ENCODE peak calls at places on chromosomes 2 and 18, in five cellular contexts. U, X, V, L and M are unnamed samples.

GRCh38 chr2:218878941-218879761 is 1.5 kb upstream of the WNT10A start:
- DNase-seq in U (peak; percentile 47), X (no peak), V (no peak), L (no peak), M (no peak)

GRCh38 chr2:235939471-235939870 is 228.7 kb downstream of the GBX2 start:
- DNase-seq in X (no peak), U (no peak), V (no peak), L (no peak), M (no peak)

GRCh38 chr2:8462280-8462679 is 219.6 kb upstream of the ID2 start:
- DNase-seq in L (no peak), X (no peak), U (no peak), V (no peak), M (peak; percentile 45)

GRCh38 chr2:240134956-240135520 is 1.1 kb downstream of the COPS9 start:
- DNase-seq in U (peak; percentile 45), V (no peak), L (no peak), X (no peak), M (no peak)

GRCh38 chr18:77114564-77115391 is 17.8 kb downstream of the MBP start:
- DNase-seq in L (peak; percentile 86), X (peak; percentile 90), U (peak; percentile 94), V (peak; percentile 91), M (peak; percentile 88)

GRCh38 chr2:56297671-56298070 is 113.9 kb downstream of the CCDC85A start:
- DNase-seq in U (no peak), X (no peak), V (no peak), L (no peak), M (no peak)

GRCh38 chr2:76953733-76954347 is 568.3 kb downstream of the LRRTM4 start:
- DNase-seq in X (peak; percentile 14), V (peak; percentile 5), L (no peak), U (no peak), M (no peak)

GRCh38 chr2:133791191-133791590 is 222.9 kb upstream of the NCKAP5 start:
- DNase-seq in U (no peak), X (no peak), L (no peak), V (no peak), M (no peak)

GRCh38 chr2:122244830-122245229 is 489.4 kb downstream of the TSN start:
- DNase-seq in X (no peak), V (no peak), U (no peak), L (no peak), M (no peak)

GRCh38 chr2:237695201-237695780 is 67.9 kb downstream of the LRRFIP1 start:
- DNase-seq in U (no peak), V (no peak), X (peak; percentile 74), L (no peak), M (peak; percentile 40)

GRCh38 chr2:240463274-240463865 is 27.9 kb downstream of the GPC1 start:
- DNase-seq in U (peak; percentile 60), V (peak; percentile 6), X (no peak), L (peak; percentile 16), M (peak; percentile 68)

GRCh38 chr2:241777686-241778627 is 1.3 kb downstream of the GAL3ST2 start:
- DNase-seq in U (peak; percentile 57), X (no peak), V (no peak), L (no peak), M (no peak)

GRCh38 chr2:221125691-221126090 is 446.4 kb downstream of the EPHA4 start:
- DNase-seq in L (no peak), U (no peak), X (peak; percentile 68), V (no peak), M (no peak)

GRCh38 chr18:9722691-9723090 is 14.6 kb downstream of the RAB31 start:
- DNase-seq in U (no peak), V (no peak), X (no peak), L (peak; percentile 73), M (no peak)

GRCh38 chr2:160278101-160278888 is 78.2 kb upstream of the ITGB6 start:
- DNase-seq in X (no peak), V (no peak), U (no peak), L (no peak), M (no peak)

GRCh38 chr2:190791347-190791982 is 89.2 kb upstream of the GLS start:
- DNase-seq in L (no peak), V (peak; percentile 65), X (peak; percentile 59), U (no peak), M (no peak)

GRCh38 chr2:199468561-199469513 is 11.1 kb upstream of the SATB2 start:
- DNase-seq in X (no peak), L (no peak), U (no peak), V (no peak), M (no peak)

GRCh38 chr2:203534486-203535077 is 519 bp downstream of the RAPH1 start:
- DNase-seq in U (no peak), L (no peak), V (peak; percentile 50), X (peak; percentile 69), M (no peak)

GRCh38 chr2:129611456-129611855 is 368.0 kb upstream of the RAB6C start:
- DNase-seq in V (no peak), X (no peak), L (no peak), U (no peak), M (no peak)

GRCh38 chr2:69489793-69490192 is 52.6 kb upstream of the NFU1 start:
- DNase-seq in L (no peak), V (no peak), U (no peak), X (no peak), M (no peak)

GRCh38 chr2:230714122-230714453 is 1.4 kb downstream of the CAB39 start:
- DNase-seq in U (no peak), X (peak; percentile 77), V (no peak), L (no peak), M (no peak)

GRCh38 chr2:233387667-233388528 is 33.6 kb downstream of the DGKD start:
- DNase-seq in X (no peak), U (peak; percentile 86), L (peak; percentile 88), V (peak; percentile 93), M (peak; percentile 96)

GRCh38 chr2:119659601-119660342 is 19.2 kb upstream of the TMEM177 start:
- DNase-seq in V (peak; percentile 25), X (peak; percentile 54), L (peak; percentile 48), U (no peak), M (no peak)

GRCh38 chr18:42730272-42730671 is 385.2 kb downstream of the RIT2 start:
- DNase-seq in X (no peak), L (no peak), U (no peak), V (no peak), M (no peak)

GRCh38 chr2:75632813-75633212 is 13.8 kb upstream of the MRPL19 start:
- DNase-seq in X (no peak), V (no peak), U (no peak), L (no peak), M (no peak)

GRCh38 chr2:75632091-75632704 is 14.4 kb upstream of the MRPL19 start:
- DNase-seq in V (no peak), U (no peak), L (no peak), X (no peak), M (no peak)

GRCh38 chr2:75637568-75637967 is 9.0 kb upstream of the MRPL19 start:
- DNase-seq in V (no peak), U (no peak), L (no peak), X (no peak), M (no peak)

GRCh38 chr2:75633620-75634019 is 13.0 kb upstream of the MRPL19 start:
- DNase-seq in V (no peak), U (no peak), L (no peak), X (no peak), M (no peak)

DNA sequence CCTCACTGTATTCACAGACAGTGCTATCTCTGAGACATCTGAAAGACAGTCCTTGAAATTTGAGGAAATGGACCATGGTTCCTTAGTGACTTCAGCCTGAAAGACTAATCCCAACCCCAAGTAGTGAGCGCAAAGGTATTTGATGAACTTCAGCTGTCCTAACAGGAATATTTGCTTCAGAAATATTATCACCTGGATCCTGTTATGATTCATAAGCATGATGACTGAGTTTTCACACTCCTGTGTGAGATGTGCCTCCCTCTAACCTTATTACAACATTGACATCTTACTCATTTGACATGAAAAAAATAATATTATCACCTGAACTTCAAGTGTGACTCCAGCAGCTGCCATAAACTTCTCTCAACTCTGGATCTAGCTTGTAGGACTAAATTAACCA is 11.6 kb upstream of the MRPL19 start:
- DNase-seq in U (no peak), X (peak; percentile 34), L (no peak), V (no peak), M (no peak)
- H3K27ac ChIP-seq in U (no peak overlapping the region), X (no peak overlapping the region), L (no peak overlapping the region), V (no peak overlapping the region), M (no peak overlapping the region)

DNA sequence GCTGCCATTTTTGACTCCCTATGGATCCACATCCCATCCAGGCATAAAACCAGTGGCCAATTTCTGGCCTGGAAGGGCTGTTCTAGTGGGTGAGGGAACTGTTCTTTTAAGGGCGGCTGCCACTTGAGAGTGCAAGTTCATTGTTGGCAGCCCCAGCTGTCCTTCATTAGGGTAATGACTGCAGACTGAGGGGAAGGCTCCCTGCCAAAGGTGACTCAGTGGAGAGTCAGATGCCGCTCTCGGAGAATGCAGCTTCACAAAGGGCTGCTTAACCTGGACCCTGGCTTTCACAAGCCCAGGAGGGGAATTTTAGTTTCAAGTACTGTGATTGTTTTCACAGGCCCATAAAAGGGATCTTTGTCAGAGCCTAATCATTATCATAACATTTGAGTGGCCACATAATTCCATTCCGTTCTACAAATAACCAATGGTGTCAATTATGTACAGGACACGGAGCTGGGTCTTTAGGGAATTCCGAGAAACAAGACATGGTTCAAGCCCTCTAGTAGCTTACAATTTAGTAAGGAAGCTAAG is 235.7 kb downstream of the CDCA7 start:
- DNase-seq in V (peak; percentile 79), X (peak; percentile 94), U (peak; percentile 70), L (peak; percentile 69), M (no peak)
- H3K27ac ChIP-seq in V (no peak overlapping the region), X (peak overlapping the region; percentile 82), U (no peak overlapping the region), L (peak overlapping the region; percentile 44), M (no peak overlapping the region)

GRCh38 chr2:145394181-145394580 is 874.3 kb upstream of the ZEB2 start:
- DNase-seq in X (no peak), U (no peak), V (no peak), L (no peak), M (no peak)
- H3K27ac ChIP-seq in X (no peak overlapping the region), U (no peak overlapping the region), V (no peak overlapping the region), L (no peak overlapping the region), M (no peak overlapping the region)

DNA sequence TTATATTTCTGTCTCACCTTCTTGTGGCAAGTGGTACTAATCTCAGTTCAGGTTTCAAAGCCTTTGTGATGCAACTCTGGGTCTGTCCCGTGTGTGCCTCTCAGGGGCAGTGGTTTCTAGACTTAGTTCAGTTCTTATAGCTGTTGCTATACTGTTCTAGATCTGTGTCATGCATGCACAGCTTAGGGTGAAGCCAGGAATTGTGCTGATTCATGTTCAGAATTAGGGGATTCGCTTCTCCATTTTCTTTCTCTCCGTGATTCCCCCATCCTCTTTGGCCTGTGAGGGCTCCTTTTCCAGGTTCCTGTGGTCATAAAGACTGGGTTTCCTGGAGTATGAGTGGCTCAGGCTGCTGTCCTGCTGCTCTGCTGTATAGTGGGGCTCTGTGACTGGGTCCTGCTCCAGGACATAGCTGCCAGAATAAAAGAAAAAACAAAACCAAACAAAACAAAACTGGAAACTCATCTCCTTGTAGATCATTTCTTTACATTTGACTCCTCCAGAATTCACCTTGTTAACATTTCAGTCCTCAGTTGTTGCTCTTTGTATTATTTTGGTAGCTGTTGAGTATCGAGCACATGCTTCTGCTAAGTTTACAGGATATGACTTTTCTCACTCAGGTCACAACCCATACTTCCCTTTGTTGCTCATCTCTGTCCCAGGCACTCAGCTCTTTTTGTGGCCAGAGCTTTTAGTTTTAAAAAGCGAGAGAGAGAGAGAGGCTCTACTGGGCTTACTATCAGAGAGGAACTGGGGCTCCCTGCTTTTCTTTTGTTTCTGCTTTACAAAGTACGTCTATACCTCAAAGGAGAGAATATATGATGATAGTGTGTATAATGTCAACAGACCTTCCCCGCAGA is 34.2 kb downstream of the CERS6 start:
- DNase-seq in V (no peak), L (no peak), X (peak; percentile 9), U (no peak), M (no peak)
- H3K27ac ChIP-seq in V (peak overlapping the region; percentile 57), L (peak overlapping the region; percentile 71), X (no peak overlapping the region), U (no peak overlapping the region), M (no peak overlapping the region)